ENCODE peak calls at places on chromosome 7, in eight cellular contexts. U is AG08396, Z is T-cell, W is dermis microvascular lymphatic vessel endothelial cell, H is IMR-90, K is T1000, E is heart right ventricle, Q is SW 1271. A is an unnamed sample.

GRCh38 chr7:1695800-1696454 is 25.9 kb downstream of the ELFN1 start:
- DNase-seq in U (no peak), Z (no peak), W (no peak), H (no peak), K (no peak), E (no peak), Q (no peak), A (no peak)

GRCh38 chr7:70569335-70569819 is 562.6 kb upstream of the GALNT17 start:
- DNase-seq in U (no peak), Z (no peak), W (no peak), H (no peak), K (no peak), E (no peak), Q (no peak), A (no peak)

GRCh38 chr7:158966780-158967390 is 110.5 kb downstream of the DYNC2I1 start:
- DNase-seq in U (no peak), Z (no peak), W (no peak), H (no peak), K (no peak), E (no peak), Q (no peak), A (no peak)

GRCh38 chr7:91164948-91165845 is 99.0 kb upstream of the FZD1 start:
- DNase-seq in U (peak), Z (no peak), W (no peak), H (peak), K (no peak), E (no peak), Q (no peak), A (peak)

GRCh38 chr7:150962285-150962742 is 15.8 kb downstream of the KCNH2 start:
- DNase-seq in U (no peak), Z (no peak), W (no peak), H (no peak), K (no peak), E (no peak), Q (no peak), A (no peak)

GRCh38 chr7:94391716-94392390 is 2.8 kb upstream of the COL1A2 start:
- DNase-seq in U (peak), Z (no peak), W (no peak), H (peak), K (no peak), E (no peak), Q (no peak), A (peak)

GRCh38 chr7:103065666-103066065 is 8.9 kb downstream of the FBXL13 start:
- DNase-seq in U (peak), Z (no peak), W (peak), H (peak), K (no peak), E (peak), Q (peak), A (peak)

GRCh38 chr7:138499340-138499739 is 39.3 kb downstream of the TRIM24 start:
- DNase-seq in U (no peak), Z (no peak), W (no peak), H (no peak), K (no peak), E (no peak), Q (no peak), A (no peak)

GRCh38 chr7:2376351-2377154 is 21.9 kb downstream of the EIF3B start:
- DNase-seq in U (no peak), Z (no peak), W (no peak), H (no peak), K (no peak), E (no peak), Q (no peak), A (no peak)

GRCh38 chr7:128954830-128955797 is 17.4 kb downstream of the IRF5 start:
- DNase-seq in U (peak), Z (no peak), W (no peak), H (peak), K (no peak), E (no peak), Q (no peak), A (peak)

GRCh38 chr7:29807179-29807841 is 1.0 kb downstream of the WIPF3 start:
- DNase-seq in U (peak), Z (no peak), W (peak), H (no peak), K (no peak), E (peak), Q (no peak), A (no peak)

GRCh38 chr7:107237451-107237850 is 68.6 kb downstream of the HBP1 start:
- DNase-seq in U (no peak), Z (no peak), W (no peak), H (no peak), K (no peak), E (no peak), Q (no peak), A (no peak)

GRCh38 chr7:86963599-86964230 is 95.7 kb downstream of the ELAPOR2 start:
- DNase-seq in U (no peak), Z (no peak), W (no peak), H (no peak), K (no peak), E (no peak), Q (no peak), A (no peak)

GRCh38 chr7:5177060-5177459 is 13.0 kb upstream of the WIPI2 start:
- DNase-seq in U (peak), Z (no peak), W (peak), H (peak), K (peak), E (peak), Q (no peak), A (peak)

GRCh38 chr7:2734761-2735571 is 47.0 kb downstream of the AMZ1 start:
- DNase-seq in U (no peak), Z (no peak), W (peak), H (no peak), K (no peak), E (no peak), Q (no peak), A (no peak)

GRCh38 chr7:118153551-118154177 is 30.3 kb upstream of the LSM8 start:
- DNase-seq in U (peak), Z (peak), W (peak), H (peak), K (no peak), E (no peak), Q (no peak), A (peak)

GRCh38 chr7:129168219-129168991 is 20.0 kb upstream of the SMO start:
- DNase-seq in U (no peak), Z (no peak), W (no peak), H (no peak), K (no peak), E (no peak), Q (no peak), A (no peak)

GRCh38 chr7:101901661-101902491 is 84.5 kb downstream of the CUX1 start:
- DNase-seq in U (peak), Z (no peak), W (peak), H (peak), K (no peak), E (no peak), Q (no peak), A (no peak)

GRCh38 chr7:4641667-4642467 is 40.2 kb upstream of the FOXK1 start:
- DNase-seq in U (peak), Z (peak), W (peak), H (peak), K (peak), E (peak), Q (peak), A (peak)

GRCh38 chr7:1494447-1494846 is 9.7 kb downstream of the INTS1 start:
- DNase-seq in U (no peak), Z (no peak), W (no peak), H (no peak), K (no peak), E (no peak), Q (no peak), A (no peak)

GRCh38 chr7:151289891-151290290 is 41.4 kb upstream of the SMARCD3 start:
- DNase-seq in U (no peak), Z (no peak), W (no peak), H (no peak), K (no peak), E (no peak), Q (no peak), A (no peak)

GRCh38 chr7:44348300-44348699 is 22.9 kb upstream of the CAMK2B start:
- DNase-seq in U (peak), Z (no peak), W (peak), H (peak), K (no peak), E (no peak), Q (peak), A (peak)

GRCh38 chr7:544528-545221 is 25.0 kb upstream of the PDGFA start:
- DNase-seq in U (no peak), Z (no peak), W (no peak), H (no peak), K (no peak), E (no peak), Q (no peak), A (no peak)

GRCh38 chr7:47672966-47673365 is 91.1 kb upstream of the TNS3 start:
- DNase-seq in U (no peak), Z (no peak), W (no peak), H (no peak), K (no peak), E (no peak), Q (no peak), A (peak)

GRCh38 chr7:83996879-83997278 is 197.7 kb downstream of the SEMA3A start:
- DNase-seq in U (no peak), Z (no peak), W (no peak), H (peak), K (no peak), E (no peak), Q (no peak), A (peak)

GRCh38 chr7:155644971-155645509 is 579 bp downstream of the RBM33 start:
- DNase-seq in U (peak), Z (peak), W (peak), H (no peak), K (no peak), E (no peak), Q (peak), A (peak)

GRCh38 chr7:155694846-155695245 is 50.4 kb downstream of the RBM33 start:
- DNase-seq in U (no peak), Z (no peak), W (peak), H (peak), K (no peak), E (no peak), Q (no peak), A (peak)

A was measured in ELR.